ENCODE peak calls at places on chromosomes 13 and 19, in five cellular contexts. F is A549, D is uterus, Z is transverse colon, C is body of pancreas. P is an unnamed sample.

GRCh38 chr19:39590265-39590664 is 12.1 kb upstream of the LGALS13 start:
- DNase-seq in F (no peak), C (no peak), Z (no peak), D (no peak), P (no peak)

GRCh38 chr13:113664751-113665581 is 2.1 kb upstream of the GRK1 start:
- DNase-seq in F (no peak), C (peak; percentile 24), Z (peak; percentile 11), D (peak; percentile 10), P (no peak)

GRCh38 chr13:106507560-106508274 is 27.7 kb downstream of the EFNB2 start:
- DNase-seq in D (peak; percentile 25), Z (no peak), C (no peak), F (no peak), P (no peak)

GRCh38 chr13:40319699-40320586 is 346.5 kb downstream of the FOXO1 start:
- DNase-seq in D (no peak), Z (no peak), C (no peak), F (no peak), P (no peak)

GRCh38 chr13:102845630-102846260 is at the start of gene ERCC5:
- DNase-seq in C (peak; percentile 94), D (peak; percentile 93), F (peak; percentile 28), Z (peak; percentile 96), P (peak; percentile 93)

GRCh38 chr19:45376045-45376724 is 5.8 kb upstream of the ERCC2 start:
- DNase-seq in C (peak; percentile 75), D (peak; percentile 64), Z (no peak), F (peak; percentile 64), P (peak; percentile 90)

GRCh38 chr13:39035204-39035603 is 2.7 kb downstream of the PROSER1 start:
- DNase-seq in F (no peak), C (no peak), D (no peak), Z (no peak), P (no peak)

GRCh38 chr19:50464348-50464747 is 12.0 kb upstream of the EMC10 start:
- DNase-seq in F (no peak), D (no peak), Z (no peak), C (no peak), P (no peak)

GRCh38 chr13:23579072-23579885 is 9.1 kb downstream of the TNFRSF19 start:
- DNase-seq in Z (peak; percentile 92), C (peak; percentile 92), F (peak; percentile 34), D (peak; percentile 96), P (peak; percentile 87)
- H3K27ac ChIP-seq in Z (peak overlapping the region; percentile 76), C (peak overlapping the region; percentile 85), F (peak overlapping the region; percentile 78), D (peak overlapping the region; percentile 84), P (peak overlapping the region; percentile 60)

GRCh38 chr19:42220751-42221097 is 612 bp downstream of the ZNF526 start:
- DNase-seq in F (no peak), C (no peak), D (no peak), Z (no peak), P (no peak)

GRCh38 chr19:42224940-42225717 is 5.0 kb downstream of the ZNF526 start:
- DNase-seq in F (no peak), C (no peak), Z (no peak), D (no peak), P (no peak)

GRCh38 chr19:42216653-42217521 is 590 bp downstream of the DEDD2 start:
- DNase-seq in F (peak; percentile 66), Z (peak; percentile 51), C (peak; percentile 53), D (peak; percentile 55), P (peak; percentile 47)

GRCh38 chr19:42217522-42218442 is at the start of gene DEDD2:
- DNase-seq in C (peak; percentile 99), Z (peak; percentile 99), D (peak; percentile 99), F (peak; percentile 99), P (peak; percentile 95)

GRCh38 chr19:42219812-42220750 is at the start of gene ZNF526:
- DNase-seq in Z (peak; percentile 98), C (peak; percentile 98), D (peak; percentile 98), F (peak; percentile 100), P (peak; percentile 98)
- TF ChIP-seq POLR2A in Z (peak; percentile 71), C (peak; percentile 81), D (peak; percentile 78), F (peak; percentile 87), P (peak; percentile 83)

DNA sequence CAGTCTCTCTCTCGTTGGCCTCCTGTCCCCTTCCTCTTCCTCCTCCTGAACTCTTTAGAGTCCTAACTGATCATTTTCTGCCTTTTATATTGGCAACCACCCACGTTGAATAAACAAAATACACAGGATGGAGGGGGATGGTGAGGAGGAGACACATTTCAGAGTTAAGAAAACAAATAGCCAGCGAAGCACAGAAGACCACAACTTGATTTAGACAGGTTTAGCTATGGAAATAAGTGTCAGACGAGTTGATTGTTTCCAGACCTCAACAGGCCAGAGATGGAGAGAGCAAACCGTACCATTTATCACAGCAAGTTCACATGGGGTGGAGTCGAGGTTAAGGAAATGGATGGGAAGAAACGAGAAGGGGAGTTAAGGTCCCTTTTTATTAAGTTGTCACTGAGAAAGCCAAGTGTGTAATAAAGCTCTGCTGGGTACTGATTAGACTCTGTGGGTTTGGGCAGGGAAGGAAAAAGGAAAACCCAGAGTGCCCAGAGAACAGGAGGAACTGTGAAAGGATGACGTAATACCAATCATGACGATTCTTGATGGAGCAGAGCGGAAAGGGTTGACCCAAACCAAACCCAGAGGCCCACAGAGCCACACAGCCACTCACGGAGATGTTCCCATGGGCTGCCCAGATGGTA is 11.1 kb upstream of the SERP2 start:
- DNase-seq in C (no peak), D (no peak), F (no peak), Z (no peak), P (no peak)
- H3K4me1 ChIP-seq in C (no peaks in the 10 kb centered on the region), D (no peaks in the 10 kb centered on the region), F (peaks cover 31% of the 10 kb centered on the region), Z (peaks cover 13% of the 10 kb centered on the region), P (no peaks in the 10 kb centered on the region)

GRCh38 chr13:81791636-81792035 is 1450.7 kb upstream of the SPRY2 start:
- DNase-seq in Z (no peak), F (no peak), C (no peak), D (no peak), P (no peak)
- H3K27ac ChIP-seq in Z (peak overlapping the region; percentile 20), F (no peak overlapping the region), C (no peak overlapping the region), D (no peak overlapping the region), P (no peak overlapping the region)

DNA sequence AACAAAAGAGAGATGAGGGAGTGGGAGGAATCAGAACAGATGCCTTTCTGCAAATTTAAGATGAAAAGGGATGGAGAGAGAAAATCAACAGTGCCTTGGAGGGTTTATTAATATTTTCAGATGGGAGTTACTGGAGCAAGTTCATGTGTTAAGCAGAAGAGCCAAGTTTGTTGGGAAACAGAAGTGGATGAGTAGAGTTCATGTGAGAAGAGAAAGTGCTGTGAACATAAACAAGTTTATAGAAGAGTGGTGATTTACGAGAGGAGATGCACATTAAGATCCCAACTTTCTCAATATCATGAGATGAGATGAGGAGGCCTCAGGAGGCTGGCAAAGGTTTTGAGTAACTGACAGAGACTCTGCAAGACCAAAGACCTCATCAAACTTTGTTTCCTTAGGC is 274.1 kb upstream of the HTR2A start:
- DNase-seq in F (no peak), Z (no peak), C (no peak), D (no peak), P (no peak)
- TF ChIP-seq POLR2A in F (no peak), Z (no peak), C (no peak), D (no peak), P (no peak)

DNA sequence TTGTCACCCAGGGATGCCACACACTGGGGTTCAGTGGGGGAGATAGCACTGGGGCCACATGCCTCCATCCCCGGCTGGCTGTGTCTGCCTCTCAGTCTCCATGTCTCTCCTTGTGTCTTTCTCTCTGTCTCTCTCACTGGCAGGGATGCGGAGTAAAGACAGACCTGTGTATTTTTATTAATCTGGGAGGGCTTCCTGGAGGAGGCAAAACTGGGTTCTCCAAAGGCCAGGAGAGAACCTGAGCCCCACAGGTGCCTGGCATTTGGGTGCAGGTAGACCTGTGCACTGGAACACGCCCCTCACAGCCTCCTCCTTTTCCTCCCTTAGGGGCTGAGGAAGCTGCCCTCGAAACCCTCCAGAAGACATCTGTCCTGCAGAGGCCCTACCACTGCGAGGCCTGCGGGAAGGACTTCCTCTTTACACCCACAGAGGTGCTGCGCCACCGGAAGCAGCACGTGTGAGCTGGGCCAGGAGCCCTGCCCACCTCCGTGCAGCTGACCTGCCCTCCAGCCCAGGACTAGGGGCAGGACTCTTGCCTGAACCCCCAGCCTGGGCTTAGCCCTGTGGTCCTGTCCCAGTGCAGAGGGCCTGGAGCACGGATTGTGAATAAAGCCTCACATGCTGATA is 32.7 kb downstream of the DHX34 start:
- DNase-seq in F (no peak), D (no peak), Z (peak; percentile 25), C (no peak), P (no peak)
- H3K4me1 ChIP-seq in F (peaks cover 6% of the 10 kb centered on the region), D (no peaks in the 10 kb centered on the region), Z (no peaks in the 10 kb centered on the region), C (no peaks in the 10 kb centered on the region), P (no peaks in the 10 kb centered on the region)

DNA sequence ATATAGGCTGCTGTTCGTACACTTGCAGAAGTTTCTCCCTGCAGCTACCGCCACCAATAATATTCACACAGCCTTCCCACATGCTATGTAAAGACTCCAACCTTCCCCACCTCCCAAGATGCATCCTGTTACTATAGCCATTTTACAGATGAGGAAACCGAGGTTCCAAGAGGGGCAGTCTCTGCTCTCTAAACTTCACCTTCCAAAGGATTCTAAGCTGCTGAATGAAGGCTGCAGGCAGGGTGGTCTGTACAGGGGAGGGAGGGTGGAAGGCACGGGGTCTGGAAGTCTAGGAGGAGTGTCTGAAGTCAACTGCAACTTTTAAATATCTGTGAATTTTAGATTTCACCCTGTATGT is 1.9 kb upstream of the NFIC start:
- DNase-seq in F (no peak), Z (no peak), D (no peak), C (no peak), P (no peak)
- H3K27ac ChIP-seq in F (peak overlapping the region; percentile 99), Z (peak overlapping the region; percentile 94), D (peak overlapping the region; percentile 97), C (peak overlapping the region; percentile 48), P (peak overlapping the region; percentile 99)

GRCh38 chr19:55069137-55069858 is 6.3 kb upstream of the RDH13 start:
- DNase-seq in C (peak; percentile 60), D (no peak), F (peak; percentile 84), Z (peak; percentile 84), P (peak; percentile 70)
- TF ChIP-seq POLR2A in C (peak; percentile 66), D (no peak), F (no peak), Z (peak; percentile 75), P (no peak)

GRCh38 chr19:936175-936546 is 10.3 kb downstream of the ARID3A start:
- DNase-seq in Z (no peak), C (no peak), D (no peak), F (no peak), P (no peak)
- H3K4me1 ChIP-seq in Z (peaks cover 35% of the 10 kb centered on the region), C (peaks cover 62% of the 10 kb centered on the region), D (no peaks in the 10 kb centered on the region), F (peaks cover 37% of the 10 kb centered on the region), P (peaks cover 30% of the 10 kb centered on the region)

GRCh38 chr19:10346509-10346908 is 7.1 kb upstream of the ICAM3 start:
- DNase-seq in F (no peak), C (no peak), D (no peak), Z (no peak), P (no peak)
- H3K27ac ChIP-seq in F (no peak overlapping the region), C (no peak overlapping the region), D (no peak overlapping the region), Z (no peak overlapping the region), P (no peak overlapping the region)

P was measured in thyroid gland.